ENCODE peak calls at places on chromosomes 3 and 15, in five cellular contexts. I is GM23248, X is NB4, D is T1000, C is heart right ventricle. H is an unnamed sample.

GRCh38 chr3:155325263-155325835 is 31.9 kb upstream of the STRIT1 start:
- DNase-seq in X (no peak), I (no peak), C (no peak), D (no peak), H (no peak)

GRCh38 chr3:194339836-194340235 is 11.3 kb downstream of the CPN2 start:
- DNase-seq in C (no peak), I (no peak), X (no peak), D (no peak), H (no peak)

GRCh38 chr15:61871926-61872522 is 188.2 kb downstream of the VPS13C start:
- DNase-seq in I (peak), C (no peak), D (no peak), X (peak), H (peak)

GRCh38 chr15:40918146-40918798 is 10.9 kb upstream of the DLL4 start:
- DNase-seq in X (no peak), C (no peak), I (no peak), D (no peak), H (no peak)

GRCh38 chr15:68427961-68428360 is 4.0 kb downstream of the ITGA11 start:
- DNase-seq in C (no peak), X (no peak), D (no peak), I (peak), H (no peak)

GRCh38 chr3:171943262-171944108 is 95.9 kb upstream of the FNDC3B start:
- DNase-seq in I (no peak), C (no peak), X (no peak), D (no peak), H (no peak)

GRCh38 chr15:74519311-74519710 is 21.7 kb upstream of the ARID3B start:
- DNase-seq in C (no peak), I (peak), X (no peak), D (no peak), H (peak)

GRCh38 chr3:113117511-113118302 is 93.7 kb upstream of the BOC start:
- DNase-seq in X (no peak), I (peak), C (no peak), D (no peak), H (peak)

GRCh38 chr3:79018671-79019136 is 749.1 kb downstream of the ROBO1 start:
- DNase-seq in C (peak), X (no peak), D (peak), I (peak), H (peak)

GRCh38 chr3:144369151-144369879 is 397.7 kb downstream of the DIPK2A start:
- DNase-seq in D (no peak), C (no peak), I (no peak), X (no peak), H (no peak)

GRCh38 chr3:184384856-184385422 is 5.1 kb downstream of the CHRD start:
- DNase-seq in X (no peak), C (no peak), I (no peak), D (no peak), H (no peak)

H was measured in fibroblast of mammary gland.